ENCODE peak calls at places on chromosomes 16 and 17, in seven cellular contexts. U is amniotic epithelial cell; D is CD4-positive, CD25-positive, alpha-beta regulatory T cell; C is activated CD4-positive, CD25-positive, alpha-beta regulatory T cell; R is stimulated activated CD4-positive, alpha-beta T cell treated with anti-CD3 and anti-CD28 coated beads, Interleukin-1b, Interleukin-23, amount 100 ng/mL, for 24 hours; Q is posterior cingulate gyrus; M is activated CD4-positive, alpha-beta T cell treated with anti-CD3 and anti-CD28 coated beads, Interleukin-2, amount 50 U/mL, for 48 hours. I is an unnamed sample.
A peak's percentile ranks its signal among the peaks of the same experiment; 100 is the strongest.

GRCh38 chr17:73089918-73090317 is 2.6 kb downstream of the SLC39A11 start:
- DNase-seq in U (no peak), D (no peak), C (no peak), R (no peak), Q (peak; percentile 98), M (no peak), I (no peak)

GRCh38 chr17:12729086-12729485 is 60.2 kb upstream of the ARHGAP44 start:
- DNase-seq in U (peak; percentile 78), D (no peak), C (no peak), R (no peak), Q (no peak), M (no peak), I (no peak)

GRCh38 chr17:33163827-33164555 is 129.1 kb downstream of the ASIC2 start:
- DNase-seq in U (no peak), D (no peak), C (no peak), R (no peak), Q (no peak), M (no peak), I (no peak)

GRCh38 chr16:87190288-87191240 is 126.6 kb downstream of the C16orf95 start:
- DNase-seq in U (peak; percentile 7), D (no peak), C (no peak), R (no peak), Q (no peak), M (no peak), I (no peak)

GRCh38 chr16:66619036-66619435 is 14.5 kb downstream of the CMTM3 start:
- DNase-seq in U (peak; percentile 40), D (no peak), C (no peak), R (no peak), Q (no peak), M (no peak), I (no peak)

GRCh38 chr17:50264263-50265113 is 9.8 kb upstream of the TMEM92 start:
- DNase-seq in U (peak; percentile 38), D (no peak), C (no peak), R (no peak), Q (peak; percentile 85), M (no peak), I (peak; percentile 67)

GRCh38 chr16:87235810-87236515 is 81.2 kb downstream of the C16orf95 start:
- DNase-seq in U (no peak), D (peak; percentile 30), C (no peak), R (no peak), Q (no peak), M (no peak), I (no peak)

GRCh38 chr17:6492892-6493674 is 48.8 kb downstream of the PIMREG start:
- DNase-seq in U (no peak), D (no peak), C (no peak), R (no peak), Q (peak; percentile 7), M (no peak), I (peak; percentile 30)

GRCh38 chr17:50627782-50628601 is 6.7 kb upstream of the ABCC3 start:
- DNase-seq in U (peak; percentile 24), D (peak; percentile 48), C (no peak), R (no peak), Q (peak; percentile 72), M (no peak), I (no peak)

GRCh38 chr17:49495842-49496182 is 719 bp downstream of the NGFR start:
- DNase-seq in U (no peak), D (no peak), C (no peak), R (no peak), Q (no peak), M (peak; percentile 1), I (no peak)

GRCh38 chr17:68972119-68972704 is 17.0 kb upstream of the ABCA8 start:
- DNase-seq in U (no peak), D (no peak), C (no peak), R (no peak), Q (no peak), M (no peak), I (no peak)

GRCh38 chr16:1533443-1533951 is at the start of gene TMEM204:
- DNase-seq in U (peak; percentile 61), D (peak; percentile 78), C (no peak), R (no peak), Q (no peak), M (peak; percentile 55), I (peak; percentile 80)

GRCh38 chr16:80968386-80969113 is 38.1 kb downstream of the CMC2 start:
- DNase-seq in U (peak; percentile 57), D (no peak), C (no peak), R (no peak), Q (no peak), M (no peak), I (no peak)

GRCh38 chr17:50062323-50063243 is 6.7 kb downstream of the ITGA3 start:
- DNase-seq in U (peak; percentile 91), D (no peak), C (no peak), R (no peak), Q (peak; percentile 90), M (no peak), I (peak; percentile 93)

GRCh38 chr17:68443974-68444464 is 13.3 kb downstream of the WIPI1 start:
- DNase-seq in U (no peak), D (no peak), C (no peak), R (no peak), Q (no peak), M (no peak), I (no peak)

GRCh38 chr16:72740346-72740745 is 307.6 kb downstream of the ZFHX3 start:
- DNase-seq in U (peak; percentile 21), D (no peak), C (no peak), R (no peak), Q (no peak), M (no peak), I (no peak)

GRCh38 chr17:81720267-81721071 is 8.4 kb downstream of the SLC25A10 start:
- DNase-seq in U (no peak), D (no peak), C (no peak), R (no peak), Q (no peak), M (no peak), I (peak; percentile 64)

GRCh38 chr17:60610481-60610880 is 10.5 kb downstream of the PPM1D start:
- DNase-seq in U (no peak), D (no peak), C (no peak), R (no peak), Q (no peak), M (no peak), I (no peak)

GRCh38 chr17:57006040-57006439 is 28.1 kb downstream of the SCPEP1 start:
- DNase-seq in U (no peak), D (no peak), C (no peak), R (no peak), Q (no peak), M (no peak), I (no peak)

GRCh38 chr17:68439656-68440290 is 17.5 kb downstream of the WIPI1 start:
- DNase-seq in U (no peak), D (no peak), C (no peak), R (no peak), Q (no peak), M (no peak), I (no peak)

GRCh38 chr17:70110443-70110880 is 35.4 kb downstream of the KCNJ16 start:
- DNase-seq in U (peak; percentile 82), D (no peak), C (no peak), R (no peak), Q (no peak), M (no peak), I (no peak)

GRCh38 chr17:40180694-40181093 is 3.4 kb downstream of the RAPGEFL1 start:
- DNase-seq in U (peak; percentile 51), D (no peak), C (no peak), R (no peak), Q (no peak), M (no peak), I (peak; percentile 74)

GRCh38 chr16:85460983-85461813 is 151.9 kb upstream of the GSE1 start:
- DNase-seq in U (peak; percentile 91), D (no peak), C (no peak), R (no peak), Q (no peak), M (no peak), I (no peak)

GRCh38 chr17:56136316-56136715 is 17.0 kb upstream of the ANKFN1 start:
- DNase-seq in U (no peak), D (no peak), C (no peak), R (no peak), Q (no peak), M (no peak), I (no peak)